ENCODE peak calls at places on chromosomes 16 and 17, in nine cellular contexts. Q, B, P, O, C, I, M, D and A are unnamed samples.

GRCh38 chr17:36611345-36612072 is 10.1 kb downstream of the MRM1 start:
- DNase-seq in Q (no peak), B (no peak), P (peak), O (no peak), C (no peak), I (peak), M (no peak), D (no peak), A (no peak)

GRCh38 chr16:774086-775001 is 13.8 kb downstream of the MSLN start:
- DNase-seq in Q (no peak), B (no peak), P (no peak), O (no peak), C (no peak), I (no peak), M (no peak), D (no peak), A (no peak)

GRCh38 chr16:23640669-23640958 is 496 bp downstream of the PALB2 start:
- DNase-seq in Q (no peak), B (no peak), P (peak), O (no peak), C (peak), I (no peak), M (peak), D (no peak), A (no peak)

GRCh38 chr16:10517868-10518267 is 62.5 kb downstream of the EMP2 start:
- DNase-seq in Q (no peak), B (no peak), P (no peak), O (no peak), C (no peak), I (no peak), M (no peak), D (no peak), A (no peak)

GRCh38 chr17:17114592-17115225 is 72.5 kb downstream of the MPRIP start:
- DNase-seq in Q (no peak), B (no peak), P (no peak), O (no peak), C (no peak), I (peak), M (no peak), D (no peak), A (no peak)

GRCh38 chr16:85316321-85316919 is 204.1 kb upstream of the CIBAR2 start:
- DNase-seq in Q (peak), B (no peak), P (peak), O (no peak), C (peak), I (peak), M (peak), D (peak), A (peak)

GRCh38 chr16:71674229-71674628 is 48.2 kb downstream of the MARVELD3 start:
- DNase-seq in Q (no peak), B (no peak), P (no peak), O (no peak), C (no peak), I (peak), M (no peak), D (no peak), A (no peak)

GRCh38 chr16:84438971-84439696 is 65.3 kb downstream of the MEAK7 start:
- DNase-seq in Q (no peak), B (no peak), P (no peak), O (no peak), C (no peak), I (no peak), M (no peak), D (no peak), A (peak)

GRCh38 chr17:81863833-81864768 is 3.8 kb upstream of the P4HB start:
- DNase-seq in Q (no peak), B (no peak), P (no peak), O (no peak), C (peak), I (no peak), M (no peak), D (no peak), A (no peak)